ENCODE peak calls at places on chromosomes 12 and 14, in ten cellular contexts. R, Z, C, Q, T, I, A, X, W and B are unnamed samples.

GRCh38 chr12:22569253-22569652 is 24.9 kb upstream of the C2CD5 start:
- DNase-seq in W (no peak), Z (no peak), Q (no peak), C (no peak), I (no peak), R (no peak), A (no peak), T (no peak), X (no peak), B (no peak)

GRCh38 chr12:70918321-70918720 is 2.2 kb downstream of the PTPRR start:
- DNase-seq in X (no peak), T (no peak), C (no peak), A (no peak), W (no peak), Q (no peak), Z (no peak), I (no peak), R (no peak), B (no peak)

GRCh38 chr14:102907980-102908730 is 14.3 kb upstream of the AMN start:
- DNase-seq in T (no peak), R (no peak), W (no peak), X (no peak), Q (no peak), I (no peak), Z (no peak), A (no peak), C (no peak), B (no peak)

GRCh38 chr12:27969011-27969900 is 3.3 kb downstream of the PTHLH start:
- DNase-seq in A (peak; percentile 69), R (no peak), X (no peak), I (peak; percentile 10), Q (peak; percentile 19), T (peak; percentile 7), C (peak; percentile 18), Z (no peak), W (peak; percentile 30), B (no peak)

GRCh38 chr14:22536853-22537338 is 52.1 kb downstream of the DAD1 start:
- DNase-seq in W (no peak), T (peak; percentile 92), C (no peak), X (peak; percentile 69), A (peak; percentile 81), I (no peak), Z (peak; percentile 98), Q (peak; percentile 28), R (no peak), B (peak; percentile 78)

GRCh38 chr12:129716825-129717224 is 187.0 kb downstream of the TMEM132D start:
- DNase-seq in X (no peak), C (no peak), R (no peak), T (no peak), W (no peak), Z (no peak), A (no peak), Q (no peak), I (no peak), B (no peak)

GRCh38 chr12:112307219-112308062 is 74.8 kb downstream of the HECTD4 start:
- DNase-seq in X (no peak), Z (no peak), T (no peak), C (no peak), W (no peak), Q (no peak), I (no peak), R (no peak), A (no peak), B (no peak)

GRCh38 chr14:66508547-66508845 is 549 bp downstream of the GPHN start:
- DNase-seq in Z (no peak), A (no peak), I (no peak), W (no peak), Q (peak; percentile 48), R (no peak), X (no peak), T (no peak), C (no peak), B (no peak)

GRCh38 chr12:116892318-116892717 is 11.1 kb upstream of the HRK start:
- DNase-seq in W (no peak), A (peak; percentile 50), C (no peak), I (no peak), Q (no peak), T (no peak), Z (no peak), X (no peak), R (no peak), B (no peak)

GRCh38 chr12:102197789-102198188 is at the start of gene PMCH:
- DNase-seq in T (no peak), I (no peak), W (no peak), Z (no peak), C (no peak), A (no peak), R (no peak), Q (no peak), X (no peak), B (no peak)

GRCh38 chr12:108046135-108046534 is 83.0 kb upstream of the WSCD2 start:
- DNase-seq in R (no peak), W (no peak), X (no peak), C (no peak), Q (no peak), A (no peak), I (no peak), Z (no peak), T (no peak), B (no peak)

GRCh38 chr12:69929531-69929930 is 104.5 kb downstream of the MYRFL start:
- DNase-seq in C (no peak), I (no peak), Z (no peak), Q (no peak), X (no peak), R (no peak), T (no peak), W (no peak), A (no peak), B (no peak)